ENCODE peak calls at places on chromosomes 13 and 19, in four cellular contexts. I, E, D and A are unnamed samples.

GRCh38 chr13:36417328-36417727 is 15.0 kb upstream of the CCNA1 start:
- DNase-seq in I (no peak), E (no peak), D (no peak), A (no peak)

GRCh38 chr13:26563713-26564112 is 6.2 kb downstream of the WASF3 start:
- DNase-seq in I (no peak), E (no peak), D (no peak), A (no peak)

GRCh38 chr19:57559008-57559403 is 657 bp downstream of the ZNF550 start:
- DNase-seq in I (peak; percentile 16), E (peak; percentile 31), D (no peak), A (no peak)

GRCh38 chr19:4390862-4391693 is 9.3 kb downstream of the SH3GL1 start:
- DNase-seq in I (no peak), E (no peak), D (no peak), A (no peak)

GRCh38 chr13:94878721-94879120 is 166.4 kb upstream of the SOX21 start:
- DNase-seq in I (no peak), E (no peak), D (no peak), A (no peak)

GRCh38 chr19:45920458-45920857 is 5.9 kb upstream of the NANOS2 start:
- DNase-seq in I (no peak), E (no peak), D (no peak), A (no peak)

GRCh38 chr19:38303517-38304351 is at the start of gene C19orf33:
- DNase-seq in I (no peak), E (no peak), D (peak; percentile 88), A (no peak)

GRCh38 chr13:24660023-24660806 is 20.0 kb upstream of the ATP12A start:
- DNase-seq in I (no peak), E (no peak), D (no peak), A (no peak)

GRCh38 chr19:42443944-42444398 is 1.2 kb upstream of the CXCL17 start:
- DNase-seq in I (no peak), E (no peak), D (peak; percentile 51), A (no peak)

GRCh38 chr13:44132710-44133109 is 240.9 kb upstream of the SERP2 start:
- DNase-seq in I (no peak), E (peak; percentile 39), D (peak; percentile 64), A (no peak)

GRCh38 chr13:31168166-31168565 is 6.5 kb upstream of the HSPH1 start:
- DNase-seq in I (no peak), E (no peak), D (no peak), A (no peak)

DNA sequence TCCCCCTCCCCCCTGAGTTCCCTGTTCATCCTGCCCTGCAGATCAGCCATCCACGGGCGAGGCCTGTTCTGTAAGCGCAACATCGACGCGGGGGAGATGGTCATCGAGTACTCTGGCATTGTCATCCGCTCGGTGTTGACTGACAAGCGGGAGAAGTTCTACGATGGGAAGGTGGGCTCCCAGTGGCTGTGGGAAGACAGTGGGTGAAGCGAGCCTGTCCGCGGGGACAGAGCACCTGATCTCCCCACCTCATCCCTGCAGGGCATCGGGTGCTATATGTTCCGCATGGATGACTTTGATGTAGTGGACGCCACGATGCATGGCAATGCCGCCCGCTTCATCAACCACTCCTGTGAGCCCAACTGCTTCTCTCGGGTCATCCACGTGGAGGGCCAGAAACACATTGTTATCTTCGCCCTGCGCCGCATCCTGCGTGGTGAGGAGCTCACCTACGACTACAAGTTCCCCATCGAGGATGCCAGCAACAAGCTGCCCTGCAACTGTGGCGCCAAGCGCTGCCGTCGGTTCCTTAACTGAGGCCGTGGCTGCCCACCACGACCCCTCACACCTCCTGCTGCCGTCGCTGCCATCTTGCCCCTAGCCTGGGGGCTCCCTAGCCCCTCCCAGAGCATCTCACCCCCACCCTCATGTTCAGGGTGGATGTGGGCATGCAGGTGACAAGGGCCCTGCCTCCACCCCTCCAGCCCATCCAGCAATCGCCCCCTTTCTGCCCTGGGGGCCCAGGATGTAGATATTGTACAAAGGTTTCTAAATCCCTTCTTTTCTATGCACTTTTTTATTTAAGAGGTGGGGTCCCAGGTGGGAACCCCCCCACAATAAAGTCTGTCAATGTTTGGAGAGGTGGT is 4.0 kb downstream of the IGFLR1 start:
- DNase-seq in I (no peak), E (no peak), D (no peak), A (no peak)
- H3K36me3 ChIP-seq in I (no peaks in the 10 kb centered on the region), E (no peaks in the 10 kb centered on the region), D (peaks cover 67% of the 10 kb centered on the region), A (no peaks in the 10 kb centered on the region)

DNA sequence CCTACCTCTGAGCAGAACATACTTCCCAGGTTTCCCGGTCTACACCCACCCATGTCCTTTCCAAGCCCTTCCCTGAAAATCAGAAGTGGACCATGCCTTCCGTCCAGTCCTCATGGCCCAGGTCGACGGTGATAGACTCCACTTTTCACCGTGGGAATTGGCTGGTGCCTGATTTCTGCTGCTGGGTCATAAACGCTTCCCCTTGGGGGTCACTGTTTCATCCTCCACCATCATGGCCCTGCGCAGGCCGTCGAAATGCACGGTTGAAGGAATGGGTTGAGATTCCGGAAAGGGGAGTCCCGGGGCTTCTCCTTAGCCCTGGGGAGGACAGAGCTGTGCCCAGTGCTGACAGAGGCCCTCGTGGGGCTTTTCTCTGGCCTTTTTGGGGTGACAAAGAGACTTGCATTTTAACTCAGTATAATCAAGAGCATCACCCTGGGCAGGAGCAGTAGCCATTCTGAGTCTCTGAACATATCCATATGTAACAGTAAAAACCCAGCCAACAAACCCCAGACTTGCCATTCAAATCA is 75.5 kb downstream of the SOX1 start:
- DNase-seq in I (no peak), E (no peak), D (peak; percentile 19), A (no peak)
- H3K4me1 ChIP-seq in I (no peaks in the 10 kb centered on the region), E (no peaks in the 10 kb centered on the region), D (no peaks in the 10 kb centered on the region), A (no peaks in the 10 kb centered on the region)

DNA sequence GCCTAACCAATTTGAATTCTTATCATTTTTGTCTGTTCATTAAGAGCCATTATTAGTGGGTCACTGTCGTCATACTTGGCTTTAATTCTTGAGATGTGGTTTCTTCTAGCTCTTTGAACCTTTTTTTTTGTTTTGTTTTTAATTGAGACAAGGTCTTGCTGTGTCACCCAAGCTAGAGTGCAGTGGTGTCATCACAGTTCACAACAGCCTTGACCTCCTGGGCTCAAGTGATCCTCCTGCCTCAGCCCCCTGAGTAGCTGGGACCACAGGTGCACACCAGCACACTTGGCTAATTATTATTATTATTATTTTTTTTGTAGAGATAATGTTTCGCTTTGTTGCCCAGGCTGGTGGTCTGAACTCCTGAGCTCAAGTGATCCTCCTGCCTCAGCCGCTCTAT is 25.8 kb upstream of the LDLR start:
- DNase-seq in I (no peak), E (no peak), D (no peak), A (no peak)
- H3K36me3 ChIP-seq in I (no peaks in the 10 kb centered on the region), E (no peaks in the 10 kb centered on the region), D (peaks cover 71% of the 10 kb centered on the region), A (no peaks in the 10 kb centered on the region)

DNA sequence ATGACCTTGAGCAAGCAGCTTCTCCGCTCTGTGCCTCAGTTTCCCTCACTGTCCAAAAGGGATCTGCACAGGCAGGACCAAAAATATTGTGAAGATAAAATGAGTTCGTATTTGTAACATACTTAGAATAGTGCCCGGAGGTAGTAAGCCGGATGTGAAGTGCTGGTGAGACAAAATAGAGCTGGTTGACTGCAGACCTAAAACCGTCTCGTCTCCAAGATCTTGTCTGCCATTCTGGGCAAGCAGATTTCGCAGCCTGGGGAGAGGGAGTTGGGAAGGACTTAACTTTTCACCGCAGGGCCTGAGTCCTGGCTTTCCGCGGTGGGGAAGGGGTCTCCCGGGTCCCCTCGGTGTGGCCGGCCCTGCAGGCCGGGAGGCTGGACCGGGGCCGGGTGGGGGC is 8.2 kb upstream of the BBC3 start:
- DNase-seq in I (no peak), E (no peak), D (no peak), A (peak; percentile 36)
- H3K4me1 ChIP-seq in I (peaks cover 26% of the 10 kb centered on the region), E (peaks cover 8% of the 10 kb centered on the region), D (peaks cover 38% of the 10 kb centered on the region), A (peaks cover 40% of the 10 kb centered on the region)

GRCh38 chr19:7971553-7972520 is 28.4 kb upstream of the TIMM44 start:
- DNase-seq in I (no peak), E (no peak), D (no peak), A (no peak)

GRCh38 chr19:7968008-7968795 is 24.7 kb upstream of the TIMM44 start:
- DNase-seq in I (no peak), E (no peak), D (no peak), A (no peak)

GRCh38 chr19:7970716-7971448 is 27.4 kb upstream of the TIMM44 start:
- DNase-seq in I (no peak), E (peak; percentile 46), D (peak; percentile 30), A (no peak)

GRCh38 chr19:7969560-7969949 is 26.1 kb upstream of the TIMM44 start:
- DNase-seq in I (no peak), E (no peak), D (no peak), A (no peak)

GRCh38 chr19:7968796-7969559 is 25.5 kb upstream of the TIMM44 start:
- DNase-seq in I (no peak), E (no peak), D (no peak), A (no peak)
- H3K36me3 ChIP-seq in I (no peaks in the 10 kb centered on the region), E (no peaks in the 10 kb centered on the region), D (peaks cover 98% of the 10 kb centered on the region), A (no peaks in the 10 kb centered on the region)

GRCh38 chr19:7351861-7352260 is 3.1 kb downstream of the ARHGEF18 start:
- DNase-seq in I (no peak), E (no peak), D (no peak), A (no peak)
- H3K4me1 ChIP-seq in I (peaks cover 1% of the 10 kb centered on the region), E (no peaks in the 10 kb centered on the region), D (no peaks in the 10 kb centered on the region), A (peaks cover 42% of the 10 kb centered on the region)

GRCh38 chr19:1041272-1041834 is 1.4 kb downstream of the ABCA7 start:
- DNase-seq in I (no peak), E (no peak), D (no peak), A (no peak)
- H3K36me3 ChIP-seq in I (no peaks in the 10 kb centered on the region), E (no peaks in the 10 kb centered on the region), D (peaks cover 15% of the 10 kb centered on the region), A (peaks cover 46% of the 10 kb centered on the region)

DNA sequence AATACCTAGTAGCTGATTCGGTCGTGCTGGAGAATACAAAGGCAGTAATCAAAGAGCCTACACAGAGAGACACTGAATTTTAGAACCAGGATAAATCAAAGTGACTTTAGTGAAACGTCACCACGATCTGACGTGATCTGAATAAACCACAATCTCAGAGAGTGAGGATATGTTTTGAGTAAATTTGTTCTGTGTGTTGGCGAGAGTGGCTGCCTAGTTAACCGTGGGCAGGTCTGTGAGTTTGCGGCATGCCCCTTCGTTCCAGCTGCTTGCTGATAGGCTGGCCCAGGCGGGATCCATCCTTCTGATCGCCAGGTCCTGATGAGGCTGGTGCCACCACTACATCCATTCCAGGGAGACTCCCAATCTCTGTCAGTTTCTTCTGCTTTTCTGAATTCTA is 40.4 kb downstream of the LRCH1 start:
- DNase-seq in I (peak; percentile 37), E (no peak), D (no peak), A (peak; percentile 14)
- H3K4me1 ChIP-seq in I (peaks cover 8% of the 10 kb centered on the region), E (peaks cover 14% of the 10 kb centered on the region), D (peaks cover 56% of the 10 kb centered on the region), A (peaks cover 42% of the 10 kb centered on the region)

GRCh38 chr13:49040872-49041271 is 65.2 kb downstream of the FNDC3A start:
- DNase-seq in I (no peak), E (no peak), D (no peak), A (no peak)
- H3K36me3 ChIP-seq in I (no peaks in the 10 kb centered on the region), E (no peaks in the 10 kb centered on the region), D (peaks cover 3% of the 10 kb centered on the region), A (no peaks in the 10 kb centered on the region)